ENCODE peak calls at places on chromosome 4, in seven cellular contexts. M is uterus, E is HCT116, S is adrenal gland, R is prostate gland, U is lower leg skin, N is right lobe of liver. Z is an unnamed sample.

GRCh38 chr4:61175495-61175894 is 24.6 kb upstream of the ADGRL3 start:
- DNase-seq in R (no peak), N (no peak), S (no peak), E (no peak), M (no peak), U (no peak), Z (no peak)

GRCh38 chr4:146661368-146661767 is 22.7 kb downstream of the POU4F2 start:
- DNase-seq in R (no peak), E (no peak), M (no peak), U (no peak), N (no peak), S (no peak), Z (no peak)

GRCh38 chr4:54277691-54278090 is 48.6 kb downstream of the PDGFRA start:
- DNase-seq in E (no peak), U (no peak), M (no peak), S (peak), N (no peak), R (peak), Z (no peak)

GRCh38 chr4:70703695-70704332 is 15.5 kb downstream of the UTP3 start:
- DNase-seq in U (peak), E (no peak), S (no peak), R (peak), M (no peak), N (no peak), Z (peak)

GRCh38 chr4:11073621-11074051 is 355.1 kb downstream of the HS3ST1 start:
- DNase-seq in E (no peak), M (no peak), S (no peak), R (no peak), U (no peak), N (no peak), Z (peak)

GRCh38 chr4:177229331-177229730 is 80.3 kb upstream of the NEIL3 start:
- DNase-seq in S (no peak), E (no peak), U (no peak), R (no peak), M (no peak), N (no peak), Z (no peak)

GRCh38 chr4:81352476-81352875 is 119.2 kb downstream of the RASGEF1B start:
- DNase-seq in R (no peak), E (no peak), U (no peak), M (no peak), N (no peak), S (no peak), Z (no peak)

GRCh38 chr4:38957239-38957815 is 74.9 kb downstream of the TMEM156 start:
- DNase-seq in S (no peak), M (no peak), N (no peak), E (no peak), U (no peak), R (no peak), Z (no peak)

GRCh38 chr4:99815597-99816011 is 1.0 kb upstream of the DAPP1 start:
- DNase-seq in E (peak), U (no peak), S (no peak), N (no peak), R (peak), M (no peak), Z (peak)

GRCh38 chr4:107519057-107519456 is 201.0 kb downstream of the PAPSS1 start:
- DNase-seq in E (peak), S (no peak), R (peak), U (no peak), M (no peak), N (no peak), Z (peak)

GRCh38 chr4:80335226-80335553 is 340 bp upstream of the CFAP299 start:
- DNase-seq in U (no peak), R (no peak), S (no peak), N (no peak), M (no peak), E (no peak), Z (no peak)

GRCh38 chr4:113975578-113975977 is 3.9 kb downstream of the ARSJ start:
- DNase-seq in N (no peak), E (no peak), M (no peak), U (no peak), S (no peak), R (no peak), Z (no peak)

GRCh38 chr4:42671431-42672194 is 14.7 kb upstream of the ATP8A1 start:
- DNase-seq in N (no peak), M (no peak), E (no peak), U (no peak), R (no peak), S (no peak), Z (peak)

GRCh38 chr4:109729155-109729562 is 711 bp downstream of the PLA2G12A start:
- DNase-seq in N (no peak), U (no peak), S (no peak), M (no peak), R (no peak), E (no peak), Z (no peak)

GRCh38 chr4:55553442-55553841 is 6.7 kb upstream of the CLOCK start:
- DNase-seq in E (no peak), N (peak), M (peak), S (peak), U (no peak), R (peak), Z (peak)

GRCh38 chr4:169377367-169377766 is 106.6 kb upstream of the SH3RF1 start:
- DNase-seq in E (no peak), M (no peak), N (no peak), R (no peak), U (no peak), S (no peak), Z (no peak)

DNA sequence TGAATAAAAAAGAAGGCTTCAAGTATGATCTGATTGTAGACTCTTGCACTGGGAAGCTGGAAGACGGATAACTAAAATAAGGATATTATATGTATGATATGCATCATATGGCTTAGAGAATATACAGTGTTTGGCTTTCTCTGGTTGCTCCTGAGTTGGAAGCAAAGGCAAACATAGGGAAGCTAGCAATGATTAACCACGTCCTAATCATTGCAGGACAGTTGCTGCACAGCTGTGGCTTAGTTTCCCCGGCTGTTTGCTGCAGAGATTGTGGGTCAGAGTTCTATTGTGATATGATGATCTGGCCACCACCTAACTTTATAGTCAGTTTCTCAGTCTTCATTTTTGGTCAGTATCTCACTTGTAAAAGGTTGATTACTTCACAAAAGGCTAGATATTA is 36.3 kb upstream of the PARM1 start:
- DNase-seq in M (no peak), N (no peak), S (no peak), R (no peak), U (no peak), E (no peak), Z (no peak)
- H3K4me3 ChIP-seq in M (no peak), N (no peak), S (no peak), R (no peak), U (no peak), E (no peak), Z (no peak)

GRCh38 chr4:41303372-41304118 is 46.8 kb downstream of the UCHL1 start:
- DNase-seq in E (no peak), U (no peak), S (no peak), N (no peak), M (no peak), R (no peak), Z (no peak)
- TF ChIP-seq POLR2A in E (no peak), U (no peak), S (no peak), N (no peak), M (no peak), R (no peak), Z (no peak)

GRCh38 chr4:163164591-163164990 is 2.1 kb downstream of the NAF1 start:
- DNase-seq in R (no peak), N (no peak), E (no peak), M (no peak), S (no peak), U (no peak), Z (no peak)

GRCh38 chr4:163166041-163166579 is 580 bp downstream of the NAF1 start:
- DNase-seq in N (peak), S (peak), M (peak), U (peak), R (peak), E (no peak), Z (peak)

GRCh38 chr4:163164110-163164509 is 2.6 kb downstream of the NAF1 start:
- DNase-seq in R (no peak), S (no peak), U (no peak), N (no peak), E (no peak), M (no peak), Z (no peak)

GRCh38 chr4:163165217-163166017 is 1.3 kb downstream of the NAF1 start:
- DNase-seq in E (no peak), S (no peak), U (no peak), M (no peak), N (no peak), R (no peak), Z (no peak)

DNA sequence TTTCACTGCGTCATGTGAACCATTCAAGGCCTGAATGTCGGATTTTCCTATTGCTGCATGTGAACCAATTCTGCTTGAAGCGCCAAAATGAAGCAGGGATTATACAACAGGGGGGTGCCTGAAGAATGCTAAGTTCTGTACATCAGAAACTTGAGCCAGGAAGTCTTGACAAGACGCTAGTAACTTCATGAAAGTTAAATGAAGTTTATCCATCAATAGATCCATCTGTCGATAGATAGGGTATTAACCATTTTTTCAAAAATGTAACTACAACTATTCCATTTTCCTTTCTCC is 590 bp upstream of the NAF1 start:
- DNase-seq in U (no peak), E (no peak), R (no peak), S (no peak), M (no peak), N (no peak), Z (no peak)
- H3K4me3 ChIP-seq in U (peak), E (peak), R (peak), S (peak), M (peak), N (peak), Z (peak)

DNA sequence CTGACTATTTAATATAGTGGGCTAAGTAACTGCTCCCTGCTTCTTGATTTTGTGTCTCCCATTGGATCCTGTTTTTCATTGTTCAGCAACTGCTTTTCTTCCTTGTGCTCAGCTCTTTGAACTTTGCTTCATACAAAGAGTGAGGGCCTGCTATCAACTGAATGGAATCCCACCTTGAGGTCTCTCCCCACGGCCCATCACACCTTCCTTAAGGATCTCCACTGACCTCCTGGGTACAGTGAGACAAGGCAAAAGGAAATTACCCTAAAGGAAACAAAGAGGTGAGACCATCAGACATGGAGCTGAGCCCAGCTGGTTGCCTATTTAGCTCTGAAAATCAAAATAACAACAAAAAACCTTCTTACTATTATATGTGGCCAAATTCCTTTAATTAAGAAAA is 91.3 kb upstream of the RPL34 start:
- DNase-seq in R (no peak), M (no peak), N (no peak), U (no peak), E (no peak), S (no peak), Z (no peak)
- TF ChIP-seq POLR2A in R (no peak), M (no peak), N (no peak), U (no peak), E (no peak), S (no peak), Z (no peak)

GRCh38 chr4:105895609-105896460 is 564 bp downstream of the NPNT start:
- DNase-seq in N (peak), M (peak), E (no peak), R (peak), U (peak), S (no peak), Z (peak)
- H3K4me3 ChIP-seq in N (peak), M (peak), E (peak), R (peak), U (peak), S (peak), Z (peak)